ENCODE peak calls at places on chromosomes 5 and 9, in five cellular contexts. One of them, this sample, is unnamed.

GRCh38 chr9:2363138-2363745 is 258.3 kb upstream of the VLDLR start:
- DNase-seq in A549: no peak
- DNase-seq in K562: no peak
- DNase-seq in GM12878: no peak
- DNase-seq in HepG2: no peak
- DNase-seq in this sample: no peak

GRCh38 chr9:120980951-120981350 is 54.4 kb upstream of the TRAF1 start:
- DNase-seq in GM12878: no peak
- DNase-seq in A549: no peak
- DNase-seq in HepG2: no peak
- DNase-seq in K562: no peak
- DNase-seq in this sample: no peak

GRCh38 chr5:57495285-57495684 is 12.7 kb upstream of the ACTBL2 start:
- DNase-seq in K562: no peak
- DNase-seq in HepG2: no peak
- DNase-seq in A549: no peak
- DNase-seq in GM12878: no peak
- DNase-seq in this sample: no peak

GRCh38 chr9:97863314-97863713 is 10.3 kb downstream of the FOXE1 start:
- DNase-seq in K562: no peak
- DNase-seq in GM12878: no peak
- DNase-seq in A549: no peak
- DNase-seq in HepG2: no peak
- DNase-seq in this sample: no peak

GRCh38 chr5:137666901-137667300 is 69.0 kb downstream of the KLHL3 start:
- DNase-seq in GM12878: no peak
- DNase-seq in A549: no peak
- DNase-seq in K562: no peak
- DNase-seq in HepG2: no peak
- DNase-seq in this sample: no peak

GRCh38 chr5:156677963-156678362 is 172.1 kb upstream of the PPP1R2B start:
- DNase-seq in HepG2: no peak
- DNase-seq in K562: no peak
- DNase-seq in A549: no peak
- DNase-seq in GM12878: no peak
- DNase-seq in this sample: no peak

GRCh38 chr9:84397822-84398221 is 57.3 kb upstream of the SLC28A3 start:
- DNase-seq in A549: no peak
- DNase-seq in HepG2: no peak
- DNase-seq in GM12878: no peak
- DNase-seq in K562: no peak
- DNase-seq in this sample: no peak

GRCh38 chr5:76851713-76852369 is 2.0 kb downstream of the S100Z start:
- DNase-seq in GM12878: no peak
- DNase-seq in HepG2: no peak
- DNase-seq in K562: no peak
- DNase-seq in A549: no peak
- DNase-seq in this sample: no peak

GRCh38 chr5:57267796-57268195 is 93.9 kb downstream of the GPBP1 start:
- DNase-seq in GM12878: no peak
- DNase-seq in A549: no peak
- DNase-seq in K562: no peak
- DNase-seq in HepG2: no peak
- DNase-seq in this sample: no peak

GRCh38 chr9:13282998-13283397 is 3.5 kb upstream of the MPDZ start:
- DNase-seq in A549: no peak
- DNase-seq in GM12878: no peak
- DNase-seq in K562: no peak
- DNase-seq in HepG2: no peak
- DNase-seq in this sample: no peak

GRCh38 chr9:27861887-27862286 is 288.6 kb upstream of the C9orf72 start:
- DNase-seq in K562: no peak
- DNase-seq in GM12878: no peak
- DNase-seq in HepG2: no peak
- DNase-seq in A549: no peak
- DNase-seq in this sample: no peak

GRCh38 chr5:171421331-171422262 is 2.1 kb downstream of the FGF18 start:
- DNase-seq in A549: no peak
- DNase-seq in HepG2: no peak
- DNase-seq in K562: no peak
- DNase-seq in GM12878: no peak
- DNase-seq in this sample: no peak

GRCh38 chr5:23136958-23137357 is 283.8 kb upstream of the CDH12 start:
- DNase-seq in K562: no peak
- DNase-seq in GM12878: no peak
- DNase-seq in A549: no peak
- DNase-seq in HepG2: no peak
- DNase-seq in this sample: no peak

GRCh38 chr5:170265527-170265926 is 32.0 kb downstream of the LCP2 start:
- DNase-seq in GM12878: no peak
- DNase-seq in K562: no peak
- DNase-seq in HepG2: no peak
- DNase-seq in A549: no peak
- DNase-seq in this sample: no peak

GRCh38 chr9:128106940-128107259 is 20.6 kb downstream of the PTGES2 start:
- DNase-seq in GM12878: no peak
- DNase-seq in K562: no peak
- DNase-seq in HepG2: no peak
- DNase-seq in A549: no peak
- DNase-seq in this sample: no peak

GRCh38 chr5:38720691-38721361 is 125.0 kb upstream of the OSMR start:
- DNase-seq in K562: no peak
- DNase-seq in GM12878: no peak
- DNase-seq in HepG2: no peak
- DNase-seq in A549: no peak
- DNase-seq in this sample: no peak

GRCh38 chr9:128159784-128160602 is at the start of gene BBLN:
- DNase-seq in K562: peak
- DNase-seq in A549: peak
- DNase-seq in HepG2: peak
- DNase-seq in GM12878: peak
- DNase-seq in this sample: peak

GRCh38 chr5:152487130-152487529 is 82.1 kb upstream of the NMUR2 start:
- DNase-seq in A549: no peak
- DNase-seq in HepG2: no peak
- DNase-seq in GM12878: no peak
- DNase-seq in K562: no peak
- DNase-seq in this sample: no peak

GRCh38 chr5:120124031-120124430 is 340.1 kb upstream of the PRR16 start:
- DNase-seq in HepG2: no peak
- DNase-seq in A549: no peak
- DNase-seq in GM12878: no peak
- DNase-seq in K562: no peak
- DNase-seq in this sample: no peak

GRCh38 chr9:130200038-130200979 is 28.1 kb downstream of the NCS1 start:
- DNase-seq in HepG2: no peak
- DNase-seq in K562: no peak
- DNase-seq in A549: no peak
- DNase-seq in GM12878: no peak
- DNase-seq in this sample: no peak

GRCh38 chr5:181243020-181243520 is 636 bp downstream of the RACK1 start:
- DNase-seq in GM12878: no peak
- DNase-seq in HepG2: no peak
- DNase-seq in K562: no peak
- DNase-seq in A549: no peak
- DNase-seq in this sample: no peak

GRCh38 chr9:35813434-35814105 is 1.3 kb downstream of the HINT2 start:
- DNase-seq in GM12878: no peak
- DNase-seq in A549: peak
- DNase-seq in K562: peak
- DNase-seq in HepG2: peak
- DNase-seq in this sample: peak

GRCh38 chr5:65299841-65300240 is 181.9 kb downstream of the ADAMTS6 start:
- DNase-seq in K562: no peak
- DNase-seq in GM12878: no peak
- DNase-seq in HepG2: no peak
- DNase-seq in A549: no peak
- DNase-seq in this sample: no peak

GRCh38 chr5:74028406-74028805 is 402.4 kb downstream of the ARHGEF28 start:
- DNase-seq in HepG2: no peak
- DNase-seq in GM12878: no peak
- DNase-seq in K562: no peak
- DNase-seq in A549: no peak
- DNase-seq in this sample: no peak

GRCh38 chr5:32339878-32340277 is 27.1 kb upstream of the MTMR12 start:
- DNase-seq in K562: no peak
- DNase-seq in HepG2: no peak
- DNase-seq in A549: no peak
- DNase-seq in GM12878: no peak
- DNase-seq in this sample: no peak

GRCh38 chr5:50667079-50667652 is 729 bp downstream of the PARP8 start:
- DNase-seq in A549: peak
- DNase-seq in K562: no peak
- DNase-seq in HepG2: no peak
- DNase-seq in GM12878: no peak
- DNase-seq in this sample: peak

GRCh38 chr5:19608434-19608833 is 379.6 kb downstream of the CDH18 start:
- DNase-seq in K562: no peak
- DNase-seq in GM12878: no peak
- DNase-seq in A549: peak
- DNase-seq in HepG2: no peak
- DNase-seq in this sample: no peak

GRCh38 chr9:70480405-70480980 is 66.0 kb upstream of the KLF9 start:
- DNase-seq in K562: no peak
- DNase-seq in HepG2: no peak
- DNase-seq in A549: no peak
- DNase-seq in GM12878: no peak
- DNase-seq in this sample: no peak

GRCh38 chr9:35510745-35511428 is 21.0 kb downstream of the RUSC2 start:
- DNase-seq in HepG2: peak
- DNase-seq in A549: peak
- DNase-seq in K562: no peak
- DNase-seq in GM12878: no peak
- DNase-seq in this sample: no peak

GRCh38 chr9:16143310-16143709 is 590.5 kb downstream of the CCDC171 start:
- DNase-seq in K562: no peak
- DNase-seq in GM12878: no peak
- DNase-seq in HepG2: no peak
- DNase-seq in A549: no peak
- DNase-seq in this sample: no peak

GRCh38 chr5:72237415-72237814 is 82.6 kb downstream of the MRPS27 start:
- DNase-seq in K562: no peak
- DNase-seq in GM12878: no peak
- DNase-seq in HepG2: no peak
- DNase-seq in A549: no peak
- DNase-seq in this sample: no peak

GRCh38 chr9:124766326-124766725 is 4.8 kb downstream of the NR6A1 start:
- DNase-seq in K562: no peak
- DNase-seq in GM12878: no peak
- DNase-seq in A549: no peak
- DNase-seq in HepG2: no peak
- DNase-seq in this sample: no peak

GRCh38 chr5:74080157-74080556 is 454.2 kb downstream of the ARHGEF28 start:
- DNase-seq in HepG2: no peak
- DNase-seq in K562: no peak
- DNase-seq in A549: no peak
- DNase-seq in GM12878: no peak
- DNase-seq in this sample: no peak

GRCh38 chr5:142873831-142874230 is 103.7 kb downstream of the ARHGAP26 start:
- DNase-seq in A549: no peak
- DNase-seq in K562: no peak
- DNase-seq in GM12878: no peak
- DNase-seq in HepG2: no peak
- DNase-seq in this sample: no peak

GRCh38 chr9:134502261-134503211 is 139.1 kb upstream of the COL5A1 start:
- DNase-seq in A549: peak
- DNase-seq in HepG2: peak
- DNase-seq in K562: no peak
- DNase-seq in GM12878: no peak
- DNase-seq in this sample: no peak

GRCh38 chr5:131634666-131634995 is 398 bp downstream of the RAPGEF6 start:
- DNase-seq in HepG2: peak
- DNase-seq in GM12878: no peak
- DNase-seq in K562: peak
- DNase-seq in A549: peak
- DNase-seq in this sample: peak
- TF ChIP-seq ESRRA in HepG2: no peak
- TF ChIP-seq ESRRA in GM12878: no peak
- TF ChIP-seq ESRRA in K562: peak
- TF ChIP-seq ESRRA in A549: no peak
- TF ChIP-seq ESRRA in this sample: peak

DNA sequence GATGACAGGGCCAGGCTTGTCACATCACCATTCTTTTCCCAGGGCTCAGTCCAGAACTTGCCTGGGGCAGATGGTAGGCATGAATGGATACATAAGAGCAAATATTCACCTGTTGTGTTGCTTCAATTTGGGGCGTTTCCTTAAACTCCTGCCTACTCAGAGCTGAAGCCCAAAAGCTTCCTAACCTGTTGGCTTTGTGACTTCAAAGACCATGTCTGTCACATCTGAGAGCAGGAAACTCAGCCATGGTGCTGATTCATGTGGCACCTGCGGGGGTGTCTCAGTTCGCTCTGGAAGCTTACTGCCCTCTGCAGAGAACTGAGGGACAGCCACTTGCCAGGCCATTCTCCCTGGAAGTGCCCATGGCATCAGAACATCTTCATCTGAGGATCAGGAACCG is 246.6 kb downstream of the HSPA4 start:
- DNase-seq in K562: no peak
- DNase-seq in A549: no peak
- DNase-seq in GM12878: no peak
- DNase-seq in HepG2: no peak
- DNase-seq in this sample: no peak
- TF ChIP-seq ESRRA in K562: no peak
- TF ChIP-seq ESRRA in A549: no peak
- TF ChIP-seq ESRRA in GM12878: no peak
- TF ChIP-seq ESRRA in HepG2: no peak
- TF ChIP-seq ESRRA in this sample: no peak

DNA sequence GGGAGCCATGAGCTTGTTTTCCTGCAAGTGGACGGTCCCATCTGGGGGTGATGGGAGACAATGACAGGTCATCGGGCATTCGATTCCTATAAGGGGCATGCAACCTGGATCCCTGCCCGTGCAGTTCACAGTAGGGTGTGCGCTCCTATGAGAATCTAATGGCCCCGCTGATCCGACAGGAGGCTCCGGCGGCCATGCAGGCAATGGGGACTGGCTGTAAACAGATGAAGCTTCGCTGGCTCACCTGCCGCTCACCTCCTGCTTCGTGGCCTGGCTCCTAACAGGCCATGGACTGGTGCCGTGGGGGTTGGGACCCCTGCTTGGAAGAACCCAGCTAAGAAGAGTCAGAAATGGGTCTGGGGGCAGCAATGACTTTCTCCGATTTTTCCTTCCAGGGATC is 21.0 kb downstream of the PAEP start:
- DNase-seq in HepG2: no peak
- DNase-seq in K562: no peak
- DNase-seq in GM12878: no peak
- DNase-seq in A549: no peak
- DNase-seq in this sample: no peak
- TF ChIP-seq ESRRA in HepG2: no peak
- TF ChIP-seq ESRRA in K562: no peak
- TF ChIP-seq ESRRA in GM12878: no peak
- TF ChIP-seq ESRRA in A549: no peak
- TF ChIP-seq ESRRA in this sample: no peak

DNA sequence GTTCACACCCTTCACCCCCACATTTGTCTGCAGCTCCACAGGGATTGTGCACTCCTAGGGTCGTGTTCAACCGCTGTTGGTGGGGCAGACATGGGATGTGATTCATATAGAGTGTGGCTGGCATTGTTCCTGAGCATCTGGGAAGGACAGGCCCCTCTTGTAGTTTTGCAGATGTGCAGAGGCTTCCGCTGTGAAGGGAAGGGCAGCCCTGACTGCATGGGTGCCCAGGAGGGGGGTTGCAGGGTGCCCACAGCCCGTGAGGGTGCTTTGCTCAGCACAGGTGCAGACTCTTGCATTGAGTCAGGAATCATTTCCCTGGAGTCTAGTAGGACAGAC is 30.2 kb upstream of the PITX1 start:
- DNase-seq in GM12878: no peak
- DNase-seq in A549: no peak
- DNase-seq in HepG2: no peak
- DNase-seq in K562: no peak
- DNase-seq in this sample: no peak
- TF ChIP-seq ESRRA in GM12878: no peak
- TF ChIP-seq ESRRA in A549: no peak
- TF ChIP-seq ESRRA in HepG2: no peak
- TF ChIP-seq ESRRA in K562: no peak
- TF ChIP-seq ESRRA in this sample: no peak